ENCODE peak calls at places on chromosome 13, in four cellular contexts. Q is K562, A is GM12878, R is HepG2. P is an unnamed sample. For H4K20me1, the result is how much of the 10 kb centered on the place peaks cover.

GRCh38 chr13:26482451-26483197 is 74.9 kb upstream of the WASF3 start:
- DNase-seq in Q (peak), A (peak), R (peak), P (peak)

GRCh38 chr13:91277013-91277676 is 70.3 kb upstream of the MIR17HG start:
- DNase-seq in Q (no peak), A (no peak), R (no peak), P (no peak)

GRCh38 chr13:93318538-93318937 is 91.9 kb downstream of the GPC6 start:
- DNase-seq in Q (no peak), A (no peak), R (peak), P (no peak)

GRCh38 chr13:44230736-44231135 is 142.9 kb upstream of the SERP2 start:
- DNase-seq in Q (no peak), A (no peak), R (no peak), P (peak)

GRCh38 chr13:53004605-53005004 is 24.0 kb upstream of the OLFM4 start:
- DNase-seq in Q (no peak), A (no peak), R (no peak), P (no peak)

GRCh38 chr13:41788552-41788951 is 172.4 kb downstream of the VWA8 start:
- DNase-seq in Q (no peak), A (no peak), R (no peak), P (peak)

GRCh38 chr13:84430441-84430840 is 548.2 kb upstream of the SLITRK1 start:
- DNase-seq in Q (no peak), A (no peak), R (no peak), P (no peak)

GRCh38 chr13:102504002-102504401 is 92.8 kb upstream of the TPP2 start:
- DNase-seq in Q (no peak), A (no peak), R (no peak), P (no peak)

GRCh38 chr13:26983533-26984315 is 187.9 kb downstream of the USP12 start:
- DNase-seq in Q (no peak), A (no peak), R (no peak), P (no peak)

GRCh38 chr13:38662362-38662761 is 24.5 kb upstream of the FREM2 start:
- DNase-seq in Q (no peak), A (no peak), R (no peak), P (no peak)

GRCh38 chr13:94232956-94233355 is 246.5 kb downstream of the DCT start:
- DNase-seq in Q (no peak), A (no peak), R (no peak), P (no peak)

GRCh38 chr13:113299951-113300350 is 2.9 kb downstream of the LAMP1 start:
- DNase-seq in Q (no peak), A (peak), R (peak), P (no peak)

GRCh38 chr13:77836423-77836822 is 82.2 kb downstream of the EDNRB start:
- DNase-seq in Q (no peak), A (no peak), R (no peak), P (no peak)

GRCh38 chr13:42525035-42525504 is 48.9 kb upstream of the TNFSF11 start:
- DNase-seq in Q (no peak), A (no peak), R (no peak), P (peak)

GRCh38 chr13:110265682-110266430 is 41.1 kb downstream of the COL4A1 start:
- DNase-seq in Q (no peak), A (no peak), R (no peak), P (peak)

GRCh38 chr13:26370495-26370990 is 116.6 kb downstream of the CDK8 start:
- DNase-seq in Q (no peak), A (no peak), R (no peak), P (no peak)

GRCh38 chr13:110368408-110368807 is 61.3 kb downstream of the COL4A2 start:
- DNase-seq in Q (no peak), A (no peak), R (no peak), P (no peak)

GRCh38 chr13:94329754-94330551 is 149.5 kb downstream of the DCT start:
- DNase-seq in Q (no peak), A (no peak), R (peak), P (peak)

GRCh38 chr13:105329359-105329758 is 1206.1 kb downstream of the EFNB2 start:
- DNase-seq in Q (no peak), A (no peak), R (no peak), P (no peak)

GRCh38 chr13:102392810-102393209 is 9.0 kb downstream of the FGF14 start:
- DNase-seq in Q (no peak), A (no peak), R (no peak), P (no peak)

GRCh38 chr13:112990783-112991182 is 21.8 kb downstream of the MCF2L start:
- DNase-seq in Q (no peak), A (no peak), R (no peak), P (no peak)

GRCh38 chr13:47184311-47184710 is 287.5 kb upstream of the HTR2A start:
- DNase-seq in Q (no peak), A (no peak), R (no peak), P (no peak)

GRCh38 chr13:28981530-28981929 is 161.4 kb downstream of the MTUS2 start:
- DNase-seq in Q (no peak), A (no peak), R (no peak), P (no peak)

GRCh38 chr13:30119476-30119875 is 187.9 kb downstream of the KATNAL1 start:
- DNase-seq in Q (no peak), A (no peak), R (no peak), P (no peak)

GRCh38 chr13:21812192-21812626 is 141.3 kb downstream of the FGF9 start:
- DNase-seq in Q (no peak), A (no peak), R (peak), P (no peak)

GRCh38 chr13:23160241-23161175 is 20.3 kb upstream of the SGCG start:
- DNase-seq in Q (no peak), A (no peak), R (no peak), P (no peak)

GRCh38 chr13:101474419-101474957 is 22.0 kb downstream of the ITGBL1 start:
- DNase-seq in Q (no peak), A (no peak), R (no peak), P (peak)

GRCh38 chr13:113726961-113727411 is 32.0 kb upstream of the TMEM255B start:
- DNase-seq in Q (no peak), A (no peak), R (no peak), P (no peak)

GRCh38 chr13:95256086-95256485 is 45.2 kb downstream of the ABCC4 start:
- DNase-seq in Q (no peak), A (no peak), R (peak), P (peak)

GRCh38 chr13:41058229-41059070 is 2.9 kb upstream of the WBP4 start:
- DNase-seq in Q (no peak), A (no peak), R (no peak), P (no peak)

GRCh38 chr13:101343128-101343787 is 73.0 kb downstream of the NALCN start:
- DNase-seq in Q (no peak), A (no peak), R (no peak), P (peak)

GRCh38 chr13:34156841-34157365 is 339.0 kb downstream of the RFC3 start:
- DNase-seq in Q (no peak), A (peak), R (peak), P (peak)

GRCh38 chr13:99007414-99007986 is 29.6 kb upstream of the DOCK9 start:
- DNase-seq in Q (no peak), A (no peak), R (no peak), P (no peak)

GRCh38 chr13:99005609-99006008 is 27.7 kb upstream of the DOCK9 start:
- DNase-seq in Q (no peak), A (no peak), R (no peak), P (no peak)

GRCh38 chr13:99002191-99002710 is 24.4 kb upstream of the DOCK9 start:
- DNase-seq in Q (no peak), A (no peak), R (no peak), P (no peak)

GRCh38 chr13:99003851-99004471 is 26.1 kb upstream of the DOCK9 start:
- DNase-seq in Q (no peak), A (no peak), R (no peak), P (no peak)

GRCh38 chr13:99004931-99005330 is 27.1 kb upstream of the DOCK9 start:
- DNase-seq in Q (no peak), A (no peak), R (no peak), P (peak)
- TF ChIP-seq MYC in Q (no peak), A (no peak), R (no peak), P (no peak)

GRCh38 chr13:51976423-51976822 is 34.8 kb downstream of the ATP7B start:
- DNase-seq in Q (no peak), A (no peak), R (no peak), P (no peak)
- H4K20me1 ChIP-seq in Q (under half), A (under half), R (under half), P (under half)

GRCh38 chr13:49664606-49665005 is 26.7 kb downstream of the EBPL start:
- DNase-seq in Q (no peak), A (no peak), R (no peak), P (no peak)
- TF ChIP-seq MYC in Q (no peak), A (no peak), R (no peak), P (no peak)

GRCh38 chr13:98595134-98595533 is 18.2 kb upstream of the STK24 start:
- DNase-seq in Q (no peak), A (no peak), R (no peak), P (no peak)

GRCh38 chr13:98598043-98598442 is 21.1 kb upstream of the STK24 start:
- DNase-seq in Q (no peak), A (no peak), R (peak), P (peak)

DNA sequence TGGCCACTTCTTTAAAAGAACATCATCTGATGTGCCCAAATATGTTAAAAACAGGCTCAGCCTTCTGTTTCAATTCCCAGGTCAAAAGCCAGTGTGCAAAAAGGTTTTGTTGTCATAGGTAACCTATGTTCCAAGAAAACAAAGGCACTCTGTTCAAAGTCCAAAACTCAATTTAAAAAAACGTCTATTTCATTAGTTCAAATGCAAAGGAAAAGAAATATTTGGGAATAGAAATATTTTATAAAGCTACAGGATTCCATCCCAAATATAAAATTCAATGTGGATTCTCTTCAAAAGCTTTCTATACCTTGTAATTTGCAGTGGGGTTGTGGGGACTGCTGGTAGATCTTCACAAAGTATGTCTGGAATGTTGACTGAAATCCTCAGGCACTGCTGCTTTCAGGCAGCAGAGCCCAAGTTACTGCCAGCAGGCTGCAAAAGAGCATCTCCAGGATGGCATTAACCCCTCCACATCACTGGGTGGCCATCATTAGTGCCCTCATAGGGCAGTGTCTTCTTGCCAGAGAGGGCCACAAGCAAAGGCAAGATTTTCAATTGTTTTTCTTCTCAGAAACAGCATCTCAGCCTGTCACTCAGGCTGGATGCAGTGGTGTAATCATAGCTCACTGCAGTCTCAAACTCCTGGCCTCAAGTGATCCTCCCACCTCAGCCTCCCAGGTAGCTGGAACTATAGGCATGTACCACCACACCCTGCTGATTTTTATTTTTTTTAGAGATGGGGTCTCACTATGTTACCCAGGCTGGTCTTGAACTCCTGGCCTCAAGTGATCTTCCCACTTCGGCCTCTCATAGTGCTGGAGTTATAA is 22.8 kb upstream of the STK24 start:
- DNase-seq in Q (no peak), A (no peak), R (peak), P (no peak)
- H4K20me1 ChIP-seq in Q (under half), A (under half), R (under half), P (under half)

GRCh38 chr13:98172570-98173405 is 4.3 kb downstream of the RNF113B start:
- DNase-seq in Q (no peak), A (no peak), R (no peak), P (no peak)

GRCh38 chr13:98174321-98174720 is 2.7 kb downstream of the RNF113B start:
- DNase-seq in Q (no peak), A (no peak), R (no peak), P (no peak)

GRCh38 chr13:98169331-98169730 is 7.7 kb downstream of the RNF113B start:
- DNase-seq in Q (no peak), A (no peak), R (no peak), P (no peak)

GRCh38 chr13:98173431-98173921 is 3.6 kb downstream of the RNF113B start:
- DNase-seq in Q (no peak), A (no peak), R (peak), P (peak)

DNA sequence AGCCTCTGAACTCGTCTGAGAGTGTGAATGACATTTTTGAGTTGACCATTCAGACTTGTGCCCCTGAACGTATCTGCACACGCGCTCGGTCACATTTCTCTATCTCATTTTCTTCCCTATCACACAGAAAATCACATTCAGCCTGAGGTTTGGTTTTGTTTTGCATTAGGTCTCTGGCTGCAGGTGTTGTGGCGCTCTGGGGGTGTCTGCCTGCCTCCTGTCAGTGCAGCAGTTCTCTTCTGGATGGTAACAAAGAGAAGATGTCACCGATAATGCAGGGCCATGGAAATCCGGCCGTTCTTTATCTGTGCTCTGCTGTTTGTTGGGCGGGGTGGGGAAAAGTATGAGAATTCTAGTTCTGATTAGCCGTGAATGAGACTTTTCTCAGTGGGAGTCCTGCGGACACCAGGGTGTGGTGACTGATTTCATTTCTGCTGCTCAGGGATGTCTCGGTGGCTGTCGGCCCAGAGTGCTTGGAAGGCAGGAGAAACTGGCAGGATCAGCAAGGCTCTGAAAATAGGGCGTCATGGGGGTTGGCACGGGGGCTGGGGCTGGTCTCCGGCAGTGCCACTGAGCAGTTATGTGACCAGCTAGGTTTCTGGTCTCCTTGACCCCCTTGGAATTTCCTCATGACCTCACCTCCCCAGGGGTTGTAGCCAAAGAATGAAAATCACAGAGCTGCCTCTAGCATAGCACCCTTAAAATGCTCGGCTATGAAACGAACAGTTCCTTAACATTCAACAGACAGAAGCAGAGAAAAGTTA is 5.1 kb downstream of the RNF113B start:
- DNase-seq in Q (no peak), A (no peak), R (no peak), P (peak)
- TF ChIP-seq MYC in Q (no peak), A (no peak), R (no peak), P (no peak)

GRCh38 chr13:36822786-36823185 is 3.8 kb downstream of the RFXAP start:
- DNase-seq in Q (no peak), A (no peak), R (no peak), P (peak)
- H4K20me1 ChIP-seq in Q (under half), A (under half), R (under half), P (under half)

GRCh38 chr13:73877399-73877798 is 256.8 kb downstream of the KLF12 start:
- DNase-seq in Q (no peak), A (no peak), R (no peak), P (no peak)

GRCh38 chr13:73874460-73874859 is 259.7 kb downstream of the KLF12 start:
- DNase-seq in Q (no peak), A (no peak), R (no peak), P (no peak)

GRCh38 chr13:73872397-73872796 is 261.8 kb downstream of the KLF12 start:
- DNase-seq in Q (no peak), A (no peak), R (no peak), P (no peak)

GRCh38 chr13:73879346-73880020 is 254.7 kb downstream of the KLF12 start:
- DNase-seq in Q (no peak), A (no peak), R (no peak), P (no peak)

GRCh38 chr13:73876323-73876722 is 257.9 kb downstream of the KLF12 start:
- DNase-seq in Q (no peak), A (no peak), R (no peak), P (no peak)
- TF ChIP-seq MYC in Q (no peak), A (no peak), R (no peak), P (no peak)

GRCh38 chr13:51590966-51591627 is 6.8 kb downstream of the WDFY2 start:
- DNase-seq in Q (peak), A (no peak), R (peak), P (peak)
- H4K20me1 ChIP-seq in Q (under half), A (under half), R (under half), P (under half)

P was measured in endothelial cell of umbilical vein.